ENCODE peak calls at places on chromosome 4, in five cellular contexts. K, I, Q, U and E are unnamed samples.

GRCh38 chr4:73603854-73604584 is 16.2 kb downstream of the RASSF6 start:
- ATAC-seq in K (no peak), I (no peak), Q (no peak), U (no peak), E (peak)

GRCh38 chr4:10108818-10109783 is 7.5 kb downstream of the WDR1 start:
- ATAC-seq in K (peak), I (peak), Q (peak), U (peak), E (no peak)

GRCh38 chr4:99362768-99363167 is 10.2 kb upstream of the ADH1C start:
- ATAC-seq in K (no peak), I (no peak), Q (peak), U (no peak), E (no peak)

GRCh38 chr4:107279729-107280128 is 243.6 kb upstream of the DKK2 start:
- ATAC-seq in K (no peak), I (no peak), Q (no peak), U (no peak), E (no peak)

GRCh38 chr4:108810087-108810486 is 47.2 kb upstream of the ETNPPL start:
- ATAC-seq in K (no peak), I (no peak), Q (no peak), U (no peak), E (no peak)

GRCh38 chr4:110867251-110867960 is 244.5 kb upstream of the PITX2 start:
- ATAC-seq in K (no peak), I (no peak), Q (no peak), U (no peak), E (peak)

GRCh38 chr4:1113311-1114009 is at the start of gene RNF212:
- ATAC-seq in K (peak), I (peak), Q (peak), U (peak), E (peak)

GRCh38 chr4:41026971-41027370 is 187.4 kb downstream of the APBB2 start:
- ATAC-seq in K (no peak), I (no peak), Q (no peak), U (no peak), E (no peak)

GRCh38 chr4:177282284-177282683 is 27.4 kb upstream of the NEIL3 start:
- ATAC-seq in K (no peak), I (no peak), Q (no peak), U (no peak), E (no peak)